ENCODE peak calls at places on chromosome 20, in four cellular contexts. One of them, this sample, is unnamed.

GRCh38 chr20:23446505-23446904 is 6.2 kb downstream of the CST11 start:
- DNase-seq in stimulated activated CD8-positive, alpha-beta memory T cell treated with anti-CD3 and anti-CD28 coated beads, Interleukin-2, amount 100 ng/mL, for 1 hour: no peak
- DNase-seq in anterior cingulate cortex: peak; percentile 50
- DNase-seq in heart left ventricle: no peak
- DNase-seq in this sample: no peak

GRCh38 chr20:46192376-46192944 is 74.3 kb downstream of the CD40 start:
- DNase-seq in heart left ventricle: no peak
- DNase-seq in stimulated activated CD8-positive, alpha-beta memory T cell treated with anti-CD3 and anti-CD28 coated beads, Interleukin-2, amount 100 ng/mL, for 1 hour: no peak
- DNase-seq in anterior cingulate cortex: no peak
- DNase-seq in this sample: no peak

GRCh38 chr20:7392551-7392950 is 547.7 kb downstream of the HAO1 start:
- DNase-seq in anterior cingulate cortex: no peak
- DNase-seq in stimulated activated CD8-positive, alpha-beta memory T cell treated with anti-CD3 and anti-CD28 coated beads, Interleukin-2, amount 100 ng/mL, for 1 hour: no peak
- DNase-seq in heart left ventricle: no peak
- DNase-seq in this sample: no peak

GRCh38 chr20:36754656-36755222 is 8.8 kb upstream of the NDRG3 start:
- DNase-seq in heart left ventricle: peak; percentile 52
- DNase-seq in stimulated activated CD8-positive, alpha-beta memory T cell treated with anti-CD3 and anti-CD28 coated beads, Interleukin-2, amount 100 ng/mL, for 1 hour: no peak
- DNase-seq in anterior cingulate cortex: peak; percentile 24
- DNase-seq in this sample: no peak

GRCh38 chr20:44646641-44647274 is 4.7 kb downstream of the ADA start:
- DNase-seq in anterior cingulate cortex: no peak
- DNase-seq in heart left ventricle: no peak
- DNase-seq in stimulated activated CD8-positive, alpha-beta memory T cell treated with anti-CD3 and anti-CD28 coated beads, Interleukin-2, amount 100 ng/mL, for 1 hour: no peak
- DNase-seq in this sample: no peak

GRCh38 chr20:20814685-20815084 is 102.2 kb upstream of the RALGAPA2 start:
- DNase-seq in stimulated activated CD8-positive, alpha-beta memory T cell treated with anti-CD3 and anti-CD28 coated beads, Interleukin-2, amount 100 ng/mL, for 1 hour: no peak
- DNase-seq in anterior cingulate cortex: no peak
- DNase-seq in heart left ventricle: no peak
- DNase-seq in this sample: no peak

GRCh38 chr20:7452890-7453289 is 487.4 kb downstream of the HAO1 start:
- DNase-seq in stimulated activated CD8-positive, alpha-beta memory T cell treated with anti-CD3 and anti-CD28 coated beads, Interleukin-2, amount 100 ng/mL, for 1 hour: no peak
- DNase-seq in anterior cingulate cortex: no peak
- DNase-seq in heart left ventricle: no peak
- DNase-seq in this sample: no peak

GRCh38 chr20:24785141-24785924 is 163.7 kb upstream of the CST7 start:
- DNase-seq in stimulated activated CD8-positive, alpha-beta memory T cell treated with anti-CD3 and anti-CD28 coated beads, Interleukin-2, amount 100 ng/mL, for 1 hour: no peak
- DNase-seq in anterior cingulate cortex: no peak
- DNase-seq in heart left ventricle: no peak
- DNase-seq in this sample: no peak

GRCh38 chr20:16205505-16205904 is 367.7 kb downstream of the KIF16B start:
- DNase-seq in stimulated activated CD8-positive, alpha-beta memory T cell treated with anti-CD3 and anti-CD28 coated beads, Interleukin-2, amount 100 ng/mL, for 1 hour: no peak
- DNase-seq in anterior cingulate cortex: no peak
- DNase-seq in heart left ventricle: no peak
- DNase-seq in this sample: no peak

GRCh38 chr20:21548390-21549035 is 34.6 kb upstream of the NKX2-2 start:
- DNase-seq in heart left ventricle: no peak
- DNase-seq in stimulated activated CD8-positive, alpha-beta memory T cell treated with anti-CD3 and anti-CD28 coated beads, Interleukin-2, amount 100 ng/mL, for 1 hour: no peak
- DNase-seq in anterior cingulate cortex: no peak
- DNase-seq in this sample: no peak

GRCh38 chr20:43915209-43916072 is 789 bp downstream of the TOX2 start:
- DNase-seq in anterior cingulate cortex: no peak
- DNase-seq in heart left ventricle: peak; percentile 10
- DNase-seq in stimulated activated CD8-positive, alpha-beta memory T cell treated with anti-CD3 and anti-CD28 coated beads, Interleukin-2, amount 100 ng/mL, for 1 hour: no peak
- DNase-seq in this sample: no peak

GRCh38 chr20:53608456-53609413 is 15.1 kb upstream of the ZNF217 start:
- DNase-seq in heart left ventricle: peak; percentile 33
- DNase-seq in anterior cingulate cortex: no peak
- DNase-seq in stimulated activated CD8-positive, alpha-beta memory T cell treated with anti-CD3 and anti-CD28 coated beads, Interleukin-2, amount 100 ng/mL, for 1 hour: no peak
- DNase-seq in this sample: no peak

GRCh38 chr20:43404880-43405279 is 52.8 kb upstream of the SRSF6 start:
- DNase-seq in stimulated activated CD8-positive, alpha-beta memory T cell treated with anti-CD3 and anti-CD28 coated beads, Interleukin-2, amount 100 ng/mL, for 1 hour: no peak
- DNase-seq in anterior cingulate cortex: no peak
- DNase-seq in heart left ventricle: no peak
- DNase-seq in this sample: no peak

GRCh38 chr20:48480391-48480790 is 347.4 kb downstream of the PREX1 start:
- DNase-seq in anterior cingulate cortex: no peak
- DNase-seq in stimulated activated CD8-positive, alpha-beta memory T cell treated with anti-CD3 and anti-CD28 coated beads, Interleukin-2, amount 100 ng/mL, for 1 hour: no peak
- DNase-seq in heart left ventricle: no peak
- DNase-seq in this sample: no peak

GRCh38 chr20:52105573-52106422 is 85.8 kb downstream of the ZFP64 start:
- DNase-seq in anterior cingulate cortex: no peak
- DNase-seq in stimulated activated CD8-positive, alpha-beta memory T cell treated with anti-CD3 and anti-CD28 coated beads, Interleukin-2, amount 100 ng/mL, for 1 hour: no peak
- DNase-seq in heart left ventricle: no peak
- DNase-seq in this sample: no peak

GRCh38 chr20:61997372-61997771 is 68.3 kb downstream of the TAF4 start:
- DNase-seq in heart left ventricle: no peak
- DNase-seq in anterior cingulate cortex: no peak
- DNase-seq in stimulated activated CD8-positive, alpha-beta memory T cell treated with anti-CD3 and anti-CD28 coated beads, Interleukin-2, amount 100 ng/mL, for 1 hour: no peak
- DNase-seq in this sample: no peak

GRCh38 chr20:40489886-40490285 is 199.2 kb downstream of the MAFB start:
- DNase-seq in stimulated activated CD8-positive, alpha-beta memory T cell treated with anti-CD3 and anti-CD28 coated beads, Interleukin-2, amount 100 ng/mL, for 1 hour: no peak
- DNase-seq in heart left ventricle: no peak
- DNase-seq in anterior cingulate cortex: no peak
- DNase-seq in this sample: no peak

GRCh38 chr20:44018684-44019637 is 104.3 kb downstream of the TOX2 start:
- DNase-seq in anterior cingulate cortex: no peak
- DNase-seq in stimulated activated CD8-positive, alpha-beta memory T cell treated with anti-CD3 and anti-CD28 coated beads, Interleukin-2, amount 100 ng/mL, for 1 hour: no peak
- DNase-seq in heart left ventricle: no peak
- DNase-seq in this sample: no peak

GRCh38 chr20:56748476-56749377 is 119.6 kb downstream of the TFAP2C start:
- DNase-seq in anterior cingulate cortex: no peak
- DNase-seq in heart left ventricle: no peak
- DNase-seq in stimulated activated CD8-positive, alpha-beta memory T cell treated with anti-CD3 and anti-CD28 coated beads, Interleukin-2, amount 100 ng/mL, for 1 hour: no peak
- DNase-seq in this sample: no peak

GRCh38 chr20:9838378-9839295 is at the start of gene PAK5:
- DNase-seq in anterior cingulate cortex: peak; percentile 82
- DNase-seq in heart left ventricle: peak; percentile 20
- DNase-seq in stimulated activated CD8-positive, alpha-beta memory T cell treated with anti-CD3 and anti-CD28 coated beads, Interleukin-2, amount 100 ng/mL, for 1 hour: no peak
- DNase-seq in this sample: no peak

GRCh38 chr20:55216525-55217242 is 741.3 kb downstream of the DOK5 start:
- DNase-seq in anterior cingulate cortex: no peak
- DNase-seq in heart left ventricle: no peak
- DNase-seq in stimulated activated CD8-positive, alpha-beta memory T cell treated with anti-CD3 and anti-CD28 coated beads, Interleukin-2, amount 100 ng/mL, for 1 hour: no peak
- DNase-seq in this sample: no peak

GRCh38 chr20:49573900-49574416 is 6.0 kb upstream of the PTGIS start:
- DNase-seq in stimulated activated CD8-positive, alpha-beta memory T cell treated with anti-CD3 and anti-CD28 coated beads, Interleukin-2, amount 100 ng/mL, for 1 hour: no peak
- DNase-seq in anterior cingulate cortex: no peak
- DNase-seq in heart left ventricle: no peak
- DNase-seq in this sample: no peak

GRCh38 chr20:52539891-52540290 is 348.3 kb upstream of the ZFP64 start:
- DNase-seq in stimulated activated CD8-positive, alpha-beta memory T cell treated with anti-CD3 and anti-CD28 coated beads, Interleukin-2, amount 100 ng/mL, for 1 hour: no peak
- DNase-seq in heart left ventricle: no peak
- DNase-seq in anterior cingulate cortex: no peak
- DNase-seq in this sample: no peak

GRCh38 chr20:25077610-25078169 is 4.3 kb downstream of the VSX1 start:
- DNase-seq in heart left ventricle: no peak
- DNase-seq in stimulated activated CD8-positive, alpha-beta memory T cell treated with anti-CD3 and anti-CD28 coated beads, Interleukin-2, amount 100 ng/mL, for 1 hour: no peak
- DNase-seq in anterior cingulate cortex: peak; percentile 27
- DNase-seq in this sample: no peak

GRCh38 chr20:34254979-34255378 is 13.8 kb downstream of the ASIP start:
- DNase-seq in anterior cingulate cortex: no peak
- DNase-seq in heart left ventricle: no peak
- DNase-seq in stimulated activated CD8-positive, alpha-beta memory T cell treated with anti-CD3 and anti-CD28 coated beads, Interleukin-2, amount 100 ng/mL, for 1 hour: no peak
- DNase-seq in this sample: no peak

This sample was measured in esophagus squamous epithelium.